ENCODE peak calls at places on chromosomes 7 and 10, in eight cellular contexts. Z, D, S, H, W, T, X and Y are unnamed samples.

GRCh38 chr10:126904807-126905686 is at the start of gene DOCK1:
- DNase-seq in Z (peak), D (peak), S (peak), H (peak), W (peak), T (no peak), X (no peak), Y (peak)

GRCh38 chr7:2638224-2638991 is 6.6 kb downstream of the TTYH3 start:
- DNase-seq in Z (no peak), D (no peak), S (peak), H (no peak), W (peak), T (no peak), X (no peak), Y (no peak)

GRCh38 chr7:73394416-73394815 is 39.2 kb upstream of the FZD9 start:
- DNase-seq in Z (no peak), D (no peak), S (no peak), H (no peak), W (no peak), T (no peak), X (no peak), Y (no peak)

GRCh38 chr10:29917311-29917710 is 142.1 kb downstream of the JCAD start:
- DNase-seq in Z (no peak), D (no peak), S (no peak), H (no peak), W (no peak), T (no peak), X (no peak), Y (no peak)

GRCh38 chr10:132546567-132547420 is 9.2 kb downstream of the INPP5A start:
- DNase-seq in Z (peak), D (peak), S (no peak), H (no peak), W (no peak), T (no peak), X (peak), Y (no peak)

GRCh38 chr10:113713297-113713982 is 33.7 kb downstream of the CASP7 start:
- DNase-seq in Z (no peak), D (no peak), S (no peak), H (no peak), W (no peak), T (no peak), X (no peak), Y (no peak)

GRCh38 chr10:116756277-116756676 is 13.9 kb upstream of the HSPA12A start:
- DNase-seq in Z (no peak), D (no peak), S (peak), H (no peak), W (no peak), T (no peak), X (no peak), Y (no peak)

GRCh38 chr7:128961030-128961659 is 23.4 kb downstream of the IRF5 start:
- DNase-seq in Z (no peak), D (no peak), S (no peak), H (peak), W (no peak), T (no peak), X (no peak), Y (no peak)

GRCh38 chr7:44145419-44145968 is 4.4 kb upstream of the MYL7 start:
- DNase-seq in Z (peak), D (no peak), S (peak), H (no peak), W (peak), T (no peak), X (no peak), Y (no peak)

GRCh38 chr10:112779025-112779765 is 170.9 kb upstream of the TCF7L2 start:
- DNase-seq in Z (no peak), D (no peak), S (no peak), H (no peak), W (no peak), T (no peak), X (no peak), Y (no peak)

GRCh38 chr7:86814980-86815379 is 171.3 kb downstream of the GRM3 start:
- DNase-seq in Z (no peak), D (no peak), S (no peak), H (no peak), W (peak), T (peak), X (no peak), Y (peak)

GRCh38 chr10:113423877-113424276 is 129.0 kb upstream of the HABP2 start:
- DNase-seq in Z (no peak), D (no peak), S (peak), H (no peak), W (no peak), T (no peak), X (no peak), Y (no peak)

GRCh38 chr10:122140477-122140902 is 130.6 kb upstream of the BTBD16 start:
- DNase-seq in Z (no peak), D (no peak), S (no peak), H (peak), W (peak), T (peak), X (no peak), Y (no peak)

GRCh38 chr10:58414270-58415041 is 29.2 kb downstream of the TFAM start:
- DNase-seq in Z (no peak), D (no peak), S (no peak), H (peak), W (peak), T (peak), X (no peak), Y (no peak)

GRCh38 chr7:80896856-80897598 is 21.8 kb downstream of the SEMA3C start:
- DNase-seq in Z (no peak), D (no peak), S (no peak), H (no peak), W (no peak), T (no peak), X (no peak), Y (no peak)

DNA sequence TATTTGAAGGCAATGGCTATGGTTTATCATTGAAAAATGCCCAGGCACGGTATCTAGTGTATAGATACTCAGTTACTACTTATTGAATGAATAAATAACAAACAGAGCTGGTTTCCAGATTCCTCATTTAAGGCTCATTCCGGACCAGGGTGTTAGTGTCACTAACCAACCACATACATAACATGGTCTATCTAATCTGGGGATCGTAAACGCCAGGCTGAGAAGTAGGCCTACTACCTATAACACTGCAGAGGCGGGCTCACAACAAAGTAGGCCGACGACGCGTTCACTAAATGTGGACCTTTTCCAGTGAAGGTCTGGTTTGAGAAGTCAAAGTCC is 423 bp downstream of the LSM5 start:
- DNase-seq in Z (no peak), D (no peak), S (no peak), H (no peak), W (no peak), T (no peak), X (no peak), Y (no peak)
- TF ChIP-seq CTCF in Z (no peak), D (no peak), S (no peak), H (no peak), W (no peak), T (no peak), X (no peak), Y (no peak)

DNA sequence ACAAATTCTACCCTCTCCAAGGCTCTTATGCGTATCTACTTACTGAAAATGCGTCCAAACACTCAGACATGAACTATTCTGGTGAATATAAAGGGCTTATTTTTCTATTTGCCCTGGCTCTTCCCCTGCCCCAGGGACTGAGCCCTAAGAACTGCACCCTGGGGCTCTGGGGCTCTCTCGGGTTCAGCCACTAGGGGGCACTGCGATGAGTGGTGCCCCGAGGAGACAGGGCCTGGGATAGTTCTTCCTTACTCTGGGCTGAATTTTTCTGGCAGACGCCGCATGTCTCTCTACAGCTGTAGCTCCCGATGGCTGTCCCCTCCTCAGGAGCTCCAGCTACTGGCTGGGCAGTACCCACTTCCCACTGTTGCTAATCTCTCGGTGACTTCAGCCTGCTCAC is 30.8 kb upstream of the GSDME start:
- DNase-seq in Z (no peak), D (no peak), S (no peak), H (no peak), W (no peak), T (no peak), X (no peak), Y (no peak)
- TF ChIP-seq CTCF in Z (peak), D (no peak), S (no peak), H (peak), W (peak), T (peak), X (peak), Y (peak)

GRCh38 chr10:95574649-95575365 is 13.6 kb upstream of the SORBS1 start:
- DNase-seq in Z (no peak), D (no peak), S (no peak), H (no peak), W (no peak), T (no peak), X (no peak), Y (no peak)

GRCh38 chr10:95580140-95580539 is 19.0 kb upstream of the SORBS1 start:
- DNase-seq in Z (no peak), D (no peak), S (no peak), H (no peak), W (no peak), T (no peak), X (no peak), Y (no peak)

GRCh38 chr10:95573953-95574604 is 12.9 kb upstream of the SORBS1 start:
- DNase-seq in Z (no peak), D (no peak), S (no peak), H (no peak), W (no peak), T (no peak), X (no peak), Y (no peak)

GRCh38 chr10:95573497-95573896 is 12.3 kb upstream of the SORBS1 start:
- DNase-seq in Z (no peak), D (no peak), S (no peak), H (no peak), W (no peak), T (no peak), X (no peak), Y (no peak)

DNA sequence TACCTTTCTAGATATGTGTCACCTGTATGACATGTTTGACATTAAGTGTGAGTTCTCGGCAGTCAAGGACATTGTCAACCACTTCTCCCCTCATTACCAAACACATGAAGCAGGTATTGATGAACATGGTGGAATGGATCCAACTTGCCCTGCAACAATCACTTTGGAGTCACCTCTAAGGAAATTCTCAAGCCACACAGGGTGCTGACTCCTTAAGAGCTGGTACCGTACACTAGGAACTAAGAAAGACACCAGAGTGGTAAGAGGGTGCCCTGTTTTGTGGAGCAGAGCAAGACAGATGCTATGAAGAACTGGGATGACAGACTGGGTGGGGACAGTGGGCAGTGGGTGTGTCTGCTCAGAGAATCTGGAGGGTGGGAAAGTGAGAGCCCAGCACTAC is 17.4 kb upstream of the SORBS1 start:
- DNase-seq in Z (no peak), D (no peak), S (no peak), H (no peak), W (no peak), T (no peak), X (no peak), Y (no peak)
- TF ChIP-seq CTCF in Z (no peak), D (no peak), S (no peak), H (no peak), W (no peak), T (no peak), X (no peak), Y (no peak)

GRCh38 chr10:3054183-3054815 is 13.0 kb upstream of the PFKP start:
- DNase-seq in Z (no peak), D (no peak), S (no peak), H (no peak), W (no peak), T (no peak), X (no peak), Y (no peak)

GRCh38 chr10:3054816-3055202 is 12.5 kb upstream of the PFKP start:
- DNase-seq in Z (no peak), D (no peak), S (no peak), H (no peak), W (no peak), T (no peak), X (no peak), Y (no peak)

GRCh38 chr10:3051686-3052085 is 15.7 kb upstream of the PFKP start:
- DNase-seq in Z (no peak), D (no peak), S (no peak), H (no peak), W (no peak), T (no peak), X (no peak), Y (no peak)

GRCh38 chr10:3056280-3057037 is 10.9 kb upstream of the PFKP start:
- DNase-seq in Z (no peak), D (no peak), S (no peak), H (no peak), W (no peak), T (no peak), X (no peak), Y (no peak)

GRCh38 chr10:3053145-3053544 is 14.2 kb upstream of the PFKP start:
- DNase-seq in Z (no peak), D (no peak), S (no peak), H (no peak), W (no peak), T (no peak), X (no peak), Y (no peak)
- TF ChIP-seq CTCF in Z (no peak), D (no peak), S (no peak), H (no peak), W (no peak), T (no peak), X (no peak), Y (no peak)

GRCh38 chr10:48616436-48616835 is 11.6 kb upstream of the ARHGAP22 start:
- DNase-seq in Z (no peak), D (no peak), S (no peak), H (no peak), W (no peak), T (no peak), X (no peak), Y (no peak)

GRCh38 chr10:48611133-48611532 is 6.3 kb upstream of the ARHGAP22 start:
- DNase-seq in Z (no peak), D (no peak), S (no peak), H (no peak), W (no peak), T (no peak), X (no peak), Y (no peak)

GRCh38 chr10:48613015-48613414 is 8.1 kb upstream of the ARHGAP22 start:
- DNase-seq in Z (no peak), D (no peak), S (no peak), H (no peak), W (no peak), T (no peak), X (no peak), Y (no peak)

GRCh38 chr10:48612241-48612943 is 7.5 kb upstream of the ARHGAP22 start:
- DNase-seq in Z (no peak), D (no peak), S (no peak), H (no peak), W (peak), T (no peak), X (no peak), Y (no peak)

DNA sequence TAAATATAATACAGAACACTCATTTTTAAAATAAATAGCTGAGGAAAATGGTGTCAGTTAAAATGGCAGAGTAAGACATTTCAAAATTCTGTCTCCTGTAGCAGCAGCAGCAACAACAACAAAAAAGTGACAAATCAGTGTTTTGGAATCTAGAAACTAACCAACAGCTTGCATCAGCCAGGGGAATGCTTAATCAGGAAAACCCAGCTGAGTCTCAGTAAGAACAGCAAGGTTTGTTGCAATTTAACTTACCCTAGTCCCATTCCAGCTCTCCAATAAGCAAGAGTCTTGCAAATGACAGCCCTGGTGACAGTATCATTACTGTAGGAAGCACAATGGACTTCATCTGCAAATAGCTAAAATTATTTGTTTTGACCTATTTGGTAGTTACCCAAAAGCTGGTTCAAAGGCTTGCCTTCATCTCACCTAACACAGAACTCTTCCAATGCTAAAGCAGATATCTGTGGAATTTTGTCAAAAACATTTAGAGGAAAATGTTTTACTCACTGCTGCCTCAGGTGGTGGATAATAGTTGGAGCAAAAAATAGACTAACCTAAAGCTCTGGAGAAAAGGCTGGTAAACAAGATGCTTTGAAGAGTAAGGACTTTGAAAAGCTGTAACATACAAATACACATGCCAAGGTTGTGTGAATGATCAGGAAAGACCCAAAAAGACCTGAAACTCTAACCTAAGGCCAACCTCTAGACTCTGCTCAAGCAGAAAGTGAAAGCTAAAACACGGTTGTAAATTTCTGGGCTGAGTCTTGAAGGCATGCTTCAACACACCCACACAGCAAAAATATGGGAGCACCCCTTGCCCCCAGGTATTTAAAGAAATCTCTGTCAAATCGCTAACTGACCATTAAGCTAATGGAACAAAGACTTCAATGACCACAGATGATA is 9.9 kb upstream of the ARHGAP22 start:
- DNase-seq in Z (no peak), D (no peak), S (no peak), H (peak), W (peak), T (no peak), X (no peak), Y (no peak)
- TF ChIP-seq CTCF in Z (peak), D (no peak), S (no peak), H (peak), W (peak), T (peak), X (no peak), Y (peak)

DNA sequence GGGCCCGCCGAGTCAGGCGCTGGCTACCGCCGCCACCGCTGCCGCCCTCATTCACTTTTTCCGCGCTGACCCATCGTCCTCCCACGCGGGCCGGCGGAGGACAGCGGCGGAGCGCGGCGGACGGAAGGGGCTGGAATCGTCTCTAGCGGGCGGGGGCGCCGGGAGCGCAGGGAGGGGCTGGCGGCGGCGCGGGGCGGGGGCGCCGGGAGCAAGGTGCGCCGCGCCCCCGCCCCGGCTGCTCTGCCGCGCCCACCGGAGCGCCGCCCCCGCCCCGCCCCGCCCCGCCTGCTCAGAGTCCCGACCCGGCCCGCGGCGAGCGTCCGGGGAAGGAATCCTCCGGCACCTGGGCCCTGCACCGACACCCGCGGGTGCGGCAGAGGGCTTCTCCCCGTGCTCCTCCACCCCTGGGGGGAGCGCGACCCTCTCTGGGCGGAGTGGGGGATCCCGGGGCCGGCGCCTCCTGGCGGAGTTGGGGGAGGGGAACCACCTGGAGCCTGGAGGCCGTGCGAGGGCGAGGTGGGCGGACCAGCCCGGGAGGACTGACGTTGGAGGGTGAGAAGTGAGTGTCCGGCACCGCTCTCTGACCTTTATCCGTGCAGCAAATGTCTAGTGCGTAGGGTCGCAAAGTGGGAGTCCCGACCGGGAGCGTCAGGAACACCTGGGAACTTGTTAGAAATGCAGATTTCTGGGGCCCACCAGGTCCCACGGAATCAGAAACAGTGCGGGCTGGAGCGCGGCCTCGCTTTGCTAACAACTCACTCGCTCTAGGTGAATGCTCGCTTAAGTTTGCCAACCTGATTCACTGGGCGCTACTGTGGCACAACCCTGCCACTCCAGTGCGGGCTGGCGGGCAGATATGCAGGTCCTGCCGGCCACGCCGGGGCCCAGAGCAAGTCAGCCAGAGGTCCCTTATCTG is at the start of gene COBL:
- DNase-seq in Z (no peak), D (peak), S (no peak), H (no peak), W (no peak), T (no peak), X (no peak), Y (peak)
- TF ChIP-seq CTCF in Z (no peak), D (no peak), S (no peak), H (no peak), W (no peak), T (no peak), X (no peak), Y (no peak)